ENCODE peak calls at places on chromosome 22, in four cellular contexts. One of them, this sample, is unnamed.

GRCh38 chr22:39598017-39598965 is 27.7 kb downstream of the CACNA1I start:
- DNase-seq in lower leg skin: peak; percentile 89
- DNase-seq in Caki2: peak; percentile 26
- DNase-seq in memory B cell: peak; percentile 40
- DNase-seq in this sample: peak; percentile 25

GRCh38 chr22:27686534-27686933 is 115.0 kb downstream of the MN1 start:
- DNase-seq in memory B cell: no peak
- DNase-seq in Caki2: peak; percentile 89
- DNase-seq in lower leg skin: no peak
- DNase-seq in this sample: no peak

GRCh38 chr22:46315976-46316375 is 19.3 kb downstream of the GTSE1 start:
- DNase-seq in lower leg skin: no peak
- DNase-seq in memory B cell: no peak
- DNase-seq in Caki2: no peak
- DNase-seq in this sample: no peak

GRCh38 chr22:35476341-35476740 is 64.3 kb upstream of the RASD2 start:
- DNase-seq in memory B cell: no peak
- DNase-seq in Caki2: peak; percentile 64
- DNase-seq in lower leg skin: no peak
- DNase-seq in this sample: no peak

GRCh38 chr22:46579751-46580449 is 40.3 kb upstream of the GRAMD4 start:
- DNase-seq in memory B cell: no peak
- DNase-seq in lower leg skin: peak; percentile 84
- DNase-seq in Caki2: no peak
- DNase-seq in this sample: no peak

GRCh38 chr22:44870021-44870420 is 117.6 kb downstream of the ARHGAP8 start:
- DNase-seq in Caki2: peak; percentile 71
- DNase-seq in memory B cell: no peak
- DNase-seq in lower leg skin: no peak
- DNase-seq in this sample: peak; percentile 56

GRCh38 chr22:41766476-41766875 is 34.0 kb upstream of the CCDC134 start:
- DNase-seq in lower leg skin: no peak
- DNase-seq in Caki2: no peak
- DNase-seq in memory B cell: no peak
- DNase-seq in this sample: no peak

GRCh38 chr22:26194877-26195276 is 25.6 kb downstream of the SEZ6L start:
- DNase-seq in Caki2: no peak
- DNase-seq in memory B cell: no peak
- DNase-seq in lower leg skin: peak; percentile 15
- DNase-seq in this sample: no peak

GRCh38 chr22:36546092-36546804 is 17.3 kb upstream of the EIF3D start:
- DNase-seq in Caki2: peak; percentile 61
- DNase-seq in lower leg skin: no peak
- DNase-seq in memory B cell: peak; percentile 25
- DNase-seq in this sample: peak; percentile 81